ENCODE peak calls at places on chromosomes 13 and 19, in ten cellular contexts. B is A673, T is right atrium auricular region, H is nephron progenitor cell, J is astrocyte, P is AG10803, E is stomach, R is cardiac fibroblast, M is Caco-2, V is cardiac muscle cell. X is an unnamed sample.
A peak's percentile ranks its signal among the peaks of the same experiment; 100 is the strongest.

GRCh38 chr19:50890422-50891252 is 17.4 kb downstream of the KLK2 start:
- DNase-seq in B (no peak), T (no peak), H (no peak), J (peak; percentile 2), P (peak; percentile 30), E (no peak), R (peak; percentile 41), M (no peak), V (peak; percentile 13), X (no peak)

GRCh38 chr13:53104120-53104519 is 75.5 kb downstream of the OLFM4 start:
- DNase-seq in B (no peak), T (no peak), H (no peak), J (no peak), P (peak; percentile 3), E (no peak), R (no peak), M (no peak), V (peak; percentile 36), X (no peak)

GRCh38 chr19:49823472-49823871 is 5.4 kb downstream of the MED25 start:
- DNase-seq in B (no peak), T (no peak), H (no peak), J (no peak), P (no peak), E (no peak), R (no peak), M (no peak), V (no peak), X (no peak)

GRCh38 chr13:31236211-31236786 is 36.5 kb downstream of the B3GLCT start:
- DNase-seq in B (peak; percentile 64), T (no peak), H (no peak), J (peak; percentile 14), P (peak; percentile 69), E (no peak), R (peak; percentile 68), M (no peak), V (peak; percentile 75), X (peak; percentile 74)

GRCh38 chr13:86933676-86934075 is 737.5 kb upstream of the SLITRK5 start:
- DNase-seq in B (peak; percentile 33), T (no peak), H (no peak), J (no peak), P (no peak), E (no peak), R (no peak), M (no peak), V (no peak), X (peak; percentile 11)

GRCh38 chr13:25468330-25469178 is 96.8 kb downstream of the ATP8A2 start:
- DNase-seq in B (peak; percentile 64), T (no peak), H (peak; percentile 85), J (peak; percentile 20), P (no peak), E (no peak), R (no peak), M (no peak), V (peak; percentile 21), X (peak; percentile 73)

GRCh38 chr19:31118926-31119325 is 230.3 kb downstream of the TSHZ3 start:
- DNase-seq in B (no peak), T (no peak), H (no peak), J (no peak), P (no peak), E (no peak), R (no peak), M (no peak), V (no peak), X (no peak)

GRCh38 chr13:34469212-34469983 is 472.7 kb upstream of the NBEA start:
- DNase-seq in B (no peak), T (no peak), H (no peak), J (peak; percentile 87), P (no peak), E (no peak), R (peak; percentile 25), M (no peak), V (peak; percentile 40), X (no peak)

GRCh38 chr13:42574435-42575311 is 721 bp downstream of the TNFSF11 start:
- DNase-seq in B (no peak), T (no peak), H (peak; percentile 4), J (no peak), P (no peak), E (no peak), R (no peak), M (no peak), V (peak; percentile 3), X (peak; percentile 44)

GRCh38 chr13:101785858-101786257 is 333.4 kb downstream of the ITGBL1 start:
- DNase-seq in B (peak; percentile 58), T (no peak), H (peak; percentile 14), J (peak; percentile 4), P (peak; percentile 6), E (no peak), R (peak; percentile 27), M (peak; percentile 40), V (no peak), X (peak; percentile 77)

GRCh38 chr19:33780251-33780650 is 16.4 kb upstream of the KCTD15 start:
- DNase-seq in B (no peak), T (no peak), H (no peak), J (no peak), P (no peak), E (no peak), R (no peak), M (no peak), V (no peak), X (no peak)
- TF ChIP-seq CTCF in B (no peak), T (no peak), H (no peak), J (no peak), P (no peak), E (no peak), R (no peak), M (no peak), V (no peak), X (no peak)

GRCh38 chr13:66553391-66553790 is 676.7 kb downstream of the PCDH9 start:
- DNase-seq in B (no peak), T (no peak), H (no peak), J (peak; percentile 25), P (peak; percentile 8), E (no peak), R (peak; percentile 43), M (no peak), V (peak; percentile 15), X (no peak)

GRCh38 chr13:66543780-66544179 is 686.4 kb downstream of the PCDH9 start:
- DNase-seq in B (no peak), T (no peak), H (no peak), J (no peak), P (no peak), E (no peak), R (no peak), M (no peak), V (no peak), X (peak; percentile 37)

GRCh38 chr13:66546534-66547379 is 683.4 kb downstream of the PCDH9 start:
- DNase-seq in B (no peak), T (no peak), H (no peak), J (peak; percentile 45), P (peak; percentile 6), E (no peak), R (peak; percentile 48), M (no peak), V (no peak), X (no peak)

GRCh38 chr13:66547685-66548084 is 682.5 kb downstream of the PCDH9 start:
- DNase-seq in B (no peak), T (no peak), H (no peak), J (no peak), P (no peak), E (no peak), R (no peak), M (no peak), V (no peak), X (no peak)
- TF ChIP-seq CTCF in B (no peak), T (no peak), H (no peak), J (no peak), P (no peak), E (no peak), R (no peak), M (no peak), V (no peak), X (no peak)

GRCh38 chr19:40704491-40705361 is 12.0 kb downstream of the COQ8B start:
- DNase-seq in B (no peak), T (no peak), H (no peak), J (no peak), P (no peak), E (no peak), R (no peak), M (no peak), V (no peak), X (no peak)

GRCh38 chr19:40700083-40700482 is 9.6 kb upstream of the NUMBL start:
- DNase-seq in B (no peak), T (no peak), H (no peak), J (no peak), P (no peak), E (no peak), R (no peak), M (no peak), V (no peak), X (no peak)

GRCh38 chr19:40703029-40703755 is 12.7 kb upstream of the NUMBL start:
- DNase-seq in B (no peak), T (no peak), H (no peak), J (no peak), P (no peak), E (no peak), R (no peak), M (no peak), V (no peak), X (no peak)

GRCh38 chr19:40701758-40702157 is 11.3 kb upstream of the NUMBL start:
- DNase-seq in B (no peak), T (no peak), H (no peak), J (no peak), P (no peak), E (no peak), R (no peak), M (no peak), V (no peak), X (no peak)

DNA sequence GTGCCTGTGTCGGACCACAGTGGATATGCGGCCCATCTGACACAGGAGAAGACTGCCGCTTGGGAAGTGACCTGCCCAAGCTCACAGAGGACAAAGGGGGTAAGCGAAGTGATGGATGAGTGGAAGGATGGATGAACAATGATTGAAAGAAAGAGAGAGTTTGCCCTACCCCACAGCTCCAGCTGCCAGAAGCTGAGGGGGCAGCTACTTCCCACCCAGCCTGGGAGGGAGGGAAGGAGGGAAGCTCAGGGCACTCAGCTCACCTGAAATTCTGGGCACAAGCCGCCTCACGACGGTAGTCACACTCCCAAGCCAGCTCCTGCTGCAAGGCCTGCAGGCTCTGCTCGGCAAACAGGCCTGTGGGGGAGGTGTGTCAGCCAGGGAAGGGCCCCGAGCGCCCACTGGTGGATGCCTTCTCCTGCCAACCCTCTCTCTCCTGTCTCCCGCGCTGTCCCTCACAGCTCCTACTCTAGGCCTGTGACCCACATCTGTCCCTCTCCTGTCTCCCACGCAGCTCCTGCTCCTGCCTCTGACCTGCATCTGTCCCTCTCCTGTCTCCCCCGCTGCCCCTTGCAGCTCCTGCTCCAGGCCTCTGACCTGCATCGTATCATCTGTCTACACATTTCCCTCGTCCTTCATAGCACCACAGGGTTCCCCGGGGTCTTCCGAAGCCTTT is 12.0 kb upstream of the NUMBL start:
- DNase-seq in B (no peak), T (no peak), H (peak; percentile 72), J (no peak), P (peak; percentile 29), E (peak; percentile 74), R (no peak), M (no peak), V (peak; percentile 45), X (peak; percentile 82)
- TF ChIP-seq CTCF in B (no peak), T (peak; percentile 57), H (peak; percentile 57), J (peak; percentile 14), P (peak; percentile 57), E (no peak), R (peak; percentile 40), M (peak; percentile 26), V (peak; percentile 47), X (peak; percentile 81)

DNA sequence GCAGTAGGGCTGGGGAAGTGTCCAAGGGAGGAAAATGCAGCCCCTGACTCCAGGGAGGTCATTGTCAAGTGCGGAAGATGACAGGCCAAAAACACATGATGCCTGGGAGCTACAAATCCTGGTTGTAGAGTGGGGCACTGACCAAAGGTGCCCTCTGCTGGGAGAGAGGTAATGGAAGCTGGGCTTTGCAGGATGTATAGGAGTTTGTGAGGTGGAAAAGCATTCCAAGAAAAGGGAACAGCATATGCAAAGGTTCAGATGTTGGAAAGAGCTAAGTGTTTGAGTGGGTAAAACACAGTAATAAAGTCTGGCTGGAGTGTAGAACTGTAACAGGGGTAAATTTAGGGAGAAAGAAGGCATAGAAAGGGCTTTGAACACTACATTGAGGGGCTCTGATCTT is 46.9 kb upstream of the PTPRS start:
- DNase-seq in B (no peak), T (no peak), H (no peak), J (no peak), P (no peak), E (no peak), R (no peak), M (no peak), V (no peak), X (no peak)
- TF ChIP-seq CTCF in B (no peak), T (no peak), H (no peak), J (no peak), P (no peak), E (no peak), R (no peak), M (no peak), V (no peak), X (no peak)

X was measured in GM23338.